ENCODE peak calls at places on chromosomes 4 and X, in four cellular contexts. H is transverse colon, O is adipocyte, D is neuronal stem cell. Q is an unnamed sample.
A peak's percentile ranks its signal among the peaks of the same experiment; 100 is the strongest.

GRCh38 chrX:11363069-11363594 is 69.9 kb downstream of the AMELX start:
- DNase-seq in H (no peak), O (no peak), D (no peak), Q (no peak)

GRCh38 chr4:76407440-76408119 is 13.4 kb downstream of the CCDC158 start:
- DNase-seq in H (no peak), O (no peak), D (no peak), Q (no peak)

GRCh38 chr4:93658443-93658842 is 170.1 kb upstream of the ATOH1 start:
- DNase-seq in H (no peak), O (no peak), D (no peak), Q (no peak)

GRCh38 chr4:168537086-168537485 is 40.2 kb downstream of the PALLD start:
- DNase-seq in H (no peak), O (no peak), D (no peak), Q (no peak)

GRCh38 chrX:24148535-24149345 is 789 bp upstream of the ZFX start:
- DNase-seq in H (no peak), O (peak; percentile 67), D (peak; percentile 1), Q (no peak)

GRCh38 chr4:184351560-184352451 is 122.5 kb downstream of the IRF2 start:
- DNase-seq in H (no peak), O (no peak), D (no peak), Q (no peak)

GRCh38 chrX:44343412-44343942 is at the start of gene EFHC2:
- DNase-seq in H (peak; percentile 28), O (peak; percentile 66), D (no peak), Q (no peak)

GRCh38 chr4:121484633-121485032 is 103.8 kb upstream of the QRFPR start:
- DNase-seq in H (no peak), O (peak; percentile 61), D (peak; percentile 8), Q (no peak)

GRCh38 chr4:151035321-151035720 is 20.2 kb upstream of the LRBA start:
- DNase-seq in H (peak; percentile 12), O (no peak), D (no peak), Q (no peak)

GRCh38 chr4:127196656-127197352 is 436.0 kb upstream of the INTU start:
- DNase-seq in H (no peak), O (no peak), D (no peak), Q (no peak)

GRCh38 chr4:111136438-111136837 is 513.6 kb upstream of the PITX2 start:
- DNase-seq in H (no peak), O (peak; percentile 60), D (no peak), Q (peak; percentile 4)

GRCh38 chr4:78056265-78057129 is 626 bp upstream of the FRAS1 start:
- DNase-seq in H (peak; percentile 73), O (peak; percentile 92), D (peak; percentile 89), Q (peak; percentile 63)

GRCh38 chrX:16394290-16394689 is 227.0 kb downstream of the MAGEB17 start:
- DNase-seq in H (no peak), O (no peak), D (no peak), Q (no peak)

GRCh38 chr4:152259866-152260265 is 276.0 kb downstream of the FBXW7 start:
- DNase-seq in H (no peak), O (peak; percentile 6), D (no peak), Q (no peak)

GRCh38 chrX:75303795-75304194 is 29.9 kb downstream of the UPRT start:
- DNase-seq in H (no peak), O (peak; percentile 74), D (no peak), Q (no peak)

GRCh38 chrX:41621236-41621651 is 67.5 kb upstream of the GPR34 start:
- DNase-seq in H (no peak), O (no peak), D (no peak), Q (no peak)

GRCh38 chr4:13912966-13913365 is 285.4 kb upstream of the BOD1L1 start:
- DNase-seq in H (no peak), O (peak; percentile 75), D (no peak), Q (no peak)

GRCh38 chrX:73965833-73966232 is 338.1 kb upstream of the ZCCHC13 start:
- DNase-seq in H (no peak), O (no peak), D (no peak), Q (no peak)

GRCh38 chr4:168803727-168804126 is 206.3 kb downstream of the CBR4 start:
- DNase-seq in H (no peak), O (peak; percentile 35), D (no peak), Q (peak; percentile 29)

GRCh38 chrX:128052303-128052702 is at the start of gene ACTRT1:
- DNase-seq in H (no peak), O (no peak), D (no peak), Q (no peak)

GRCh38 chrX:143854006-143854405 is 29.9 kb upstream of the UBE2NL start:
- DNase-seq in H (no peak), O (peak; percentile 28), D (no peak), Q (no peak)

GRCh38 chrX:17944833-17945497 is 83.9 kb upstream of the RAI2 start:
- DNase-seq in H (no peak), O (peak; percentile 2), D (peak; percentile 14), Q (no peak)

GRCh38 chr4:76980280-76980679 is 30.7 kb downstream of the SEPTIN11 start:
- DNase-seq in H (no peak), O (no peak), D (no peak), Q (no peak)

GRCh38 chrX:93177930-93178329 is 495.4 kb downstream of the NAP1L3 start:
- DNase-seq in H (no peak), O (no peak), D (no peak), Q (no peak)

GRCh38 chrX:28922106-28922505 is 334.9 kb downstream of the IL1RAPL1 start:
- DNase-seq in H (no peak), O (peak; percentile 36), D (no peak), Q (no peak)

GRCh38 chr4:2362286-2363055 is 56.0 kb downstream of the ZFYVE28 start:
- DNase-seq in H (no peak), O (no peak), D (no peak), Q (no peak)

GRCh38 chr4:120692964-120693363 is 229.6 kb downstream of the PRDM5 start:
- DNase-seq in H (peak; percentile 23), O (peak; percentile 91), D (no peak), Q (no peak)

GRCh38 chr4:97646997-97647396 is 496.3 kb downstream of the STPG2 start:
- DNase-seq in H (no peak), O (peak; percentile 39), D (no peak), Q (no peak)

GRCh38 chr4:108165601-108166000 is 3.1 kb downstream of the LEF1 start:
- DNase-seq in H (no peak), O (no peak), D (no peak), Q (no peak)

GRCh38 chr4:113645771-113646455 is 115.6 kb downstream of the CAMK2D start:
- DNase-seq in H (peak; percentile 61), O (no peak), D (no peak), Q (peak; percentile 29)

GRCh38 chr4:75207902-75208301 is 275.0 kb downstream of the PARM1 start:
- DNase-seq in H (no peak), O (no peak), D (no peak), Q (no peak)

GRCh38 chr4:105992641-105993305 is 97.5 kb downstream of the NPNT start:
- DNase-seq in H (no peak), O (no peak), D (no peak), Q (no peak)

GRCh38 chrX:130082244-130083106 is 27.8 kb downstream of the ELF4 start:
- DNase-seq in H (peak; percentile 39), O (no peak), D (no peak), Q (no peak)

GRCh38 chrX:30930679-30931078 is 41.6 kb upstream of the TAB3 start:
- DNase-seq in H (no peak), O (no peak), D (no peak), Q (no peak)

GRCh38 chrX:13194291-13195103 is 125.4 kb downstream of the ATXN3L start:
- DNase-seq in H (no peak), O (no peak), D (no peak), Q (no peak)

GRCh38 chr4:879730-880079 is 52.4 kb downstream of the GAK start:
- DNase-seq in H (no peak), O (no peak), D (no peak), Q (no peak)
- H3K36me3 ChIP-seq in H (peaks cover 18% of the 10 kb centered on the region), O (peaks cover 92% of the 10 kb centered on the region), D (peaks cover 37% of the 10 kb centered on the region), Q (peaks cover 28% of the 10 kb centered on the region)

GRCh38 chr4:182890202-182890601 is 27.0 kb downstream of the DCTD start:
- DNase-seq in H (no peak), O (no peak), D (no peak), Q (no peak)

GRCh38 chr4:182886768-182887167 is 30.4 kb downstream of the DCTD start:
- DNase-seq in H (no peak), O (no peak), D (no peak), Q (no peak)

GRCh38 chr4:182885022-182885737 is 32.0 kb downstream of the DCTD start:
- DNase-seq in H (no peak), O (no peak), D (no peak), Q (no peak)

GRCh38 chr4:182885738-182886077 is 31.5 kb downstream of the DCTD start:
- DNase-seq in H (no peak), O (peak; percentile 29), D (no peak), Q (no peak)

DNA sequence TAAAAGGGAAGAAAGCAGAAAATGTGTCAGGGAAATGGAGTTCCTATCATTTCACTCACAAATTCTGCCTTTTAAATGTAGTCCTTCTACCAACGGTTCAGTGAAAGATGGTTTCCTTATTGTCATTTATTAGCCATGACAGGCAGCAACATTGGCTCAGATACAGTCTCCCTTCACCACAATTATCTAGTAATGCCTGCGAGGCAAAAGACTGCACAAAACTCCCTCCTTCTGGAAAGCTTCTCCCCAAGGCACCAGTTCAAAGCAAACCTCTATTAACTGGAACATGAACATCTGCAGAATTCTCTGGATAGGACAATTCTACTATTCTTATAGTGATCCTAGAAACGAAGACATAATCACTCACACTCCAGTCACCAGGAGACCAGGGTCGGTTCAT is 28.3 kb downstream of the DCTD start:
- DNase-seq in H (no peak), O (no peak), D (no peak), Q (no peak)
- H3K36me3 ChIP-seq in H (peaks cover 54% of the 10 kb centered on the region), O (peaks cover 68% of the 10 kb centered on the region), D (peaks cover 21% of the 10 kb centered on the region), Q (peaks cover 6% of the 10 kb centered on the region)

GRCh38 chrX:47250017-47250347 is 17.2 kb downstream of the USP11 start:
- DNase-seq in H (no peak), O (no peak), D (no peak), Q (no peak)

GRCh38 chrX:47245156-47245555 is 12.3 kb downstream of the USP11 start:
- DNase-seq in H (no peak), O (no peak), D (no peak), Q (no peak)

GRCh38 chrX:47247206-47247998 is 14.6 kb downstream of the USP11 start:
- DNase-seq in H (no peak), O (peak; percentile 22), D (no peak), Q (no peak)

GRCh38 chrX:47248576-47248975 is 15.8 kb downstream of the USP11 start:
- DNase-seq in H (no peak), O (no peak), D (no peak), Q (no peak)

DNA sequence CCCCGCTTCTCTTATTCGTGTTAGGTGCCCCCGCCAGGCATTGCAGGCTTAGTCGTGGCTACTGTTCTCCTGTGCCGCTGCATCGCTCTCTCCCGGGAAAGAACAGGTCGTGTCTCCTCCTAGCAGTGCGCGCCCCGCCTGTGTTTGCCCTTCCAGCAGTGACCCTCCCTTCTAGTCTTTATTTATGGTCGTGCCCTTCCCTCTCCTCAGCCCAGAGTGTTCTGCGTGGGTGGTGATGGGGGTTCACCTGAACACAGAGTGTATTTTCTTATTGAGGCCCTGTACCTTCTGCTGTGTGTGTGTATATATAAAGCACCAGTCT is 15.2 kb downstream of the USP11 start:
- DNase-seq in H (no peak), O (no peak), D (no peak), Q (no peak)
- H3K36me3 ChIP-seq in H (no peaks in the 10 kb centered on the region), O (peaks cover 22% of the 10 kb centered on the region), D (peaks cover 18% of the 10 kb centered on the region), Q (peaks cover 13% of the 10 kb centered on the region)

GRCh38 chr4:38822748-38823303 is 18.2 kb upstream of the TLR1 start:
- DNase-seq in H (no peak), O (no peak), D (no peak), Q (no peak)
- H3K36me3 ChIP-seq in H (no peaks in the 10 kb centered on the region), O (no peaks in the 10 kb centered on the region), D (no peaks in the 10 kb centered on the region), Q (no peaks in the 10 kb centered on the region)

GRCh38 chr4:7006411-7006810 is 36.8 kb upstream of the TADA2B start:
- DNase-seq in H (no peak), O (peak; percentile 46), D (no peak), Q (no peak)
- H3K36me3 ChIP-seq in H (peaks cover 15% of the 10 kb centered on the region), O (peaks cover 64% of the 10 kb centered on the region), D (peaks cover 29% of the 10 kb centered on the region), Q (peaks cover 4% of the 10 kb centered on the region)

Q was measured in iPS DF 6.9.